ENCODE peak calls at places on chromosomes 2 and 18, in six cellular contexts. One of them, this sample, is unnamed.

GRCh38 chr18:70490008-70490933 is 201.4 kb downstream of the SOCS6 start:
- DNase-seq in HuH-7.5: no peak
- DNase-seq in Ammon's horn: peak
- DNase-seq in lung: no peak
- DNase-seq in CD4-positive, CD25-positive, alpha-beta regulatory T cell: peak
- DNase-seq in T-helper 1 cell: peak
- DNase-seq in this sample: no peak

GRCh38 chr2:36770542-36771287 is 74.2 kb downstream of the VIT start:
- DNase-seq in T-helper 1 cell: peak
- DNase-seq in HuH-7.5: peak
- DNase-seq in Ammon's horn: no peak
- DNase-seq in CD4-positive, CD25-positive, alpha-beta regulatory T cell: no peak
- DNase-seq in lung: no peak
- DNase-seq in this sample: peak

GRCh38 chr2:145555360-145555759 is 1035.4 kb upstream of the ZEB2 start:
- DNase-seq in lung: no peak
- DNase-seq in T-helper 1 cell: no peak
- DNase-seq in Ammon's horn: no peak
- DNase-seq in HuH-7.5: no peak
- DNase-seq in CD4-positive, CD25-positive, alpha-beta regulatory T cell: no peak
- DNase-seq in this sample: no peak

GRCh38 chr2:62578837-62579640 is 73.0 kb upstream of the TMEM17 start:
- DNase-seq in Ammon's horn: no peak
- DNase-seq in lung: no peak
- DNase-seq in HuH-7.5: peak
- DNase-seq in T-helper 1 cell: no peak
- DNase-seq in CD4-positive, CD25-positive, alpha-beta regulatory T cell: no peak
- DNase-seq in this sample: peak

GRCh38 chr2:170651603-170652002 is 63.5 kb upstream of the SP5 start:
- DNase-seq in T-helper 1 cell: peak
- DNase-seq in lung: no peak
- DNase-seq in HuH-7.5: no peak
- DNase-seq in Ammon's horn: no peak
- DNase-seq in CD4-positive, CD25-positive, alpha-beta regulatory T cell: peak
- DNase-seq in this sample: no peak

GRCh38 chr18:49617329-49617695 is 55.5 kb downstream of the LIPG start:
- DNase-seq in lung: no peak
- DNase-seq in CD4-positive, CD25-positive, alpha-beta regulatory T cell: no peak
- DNase-seq in T-helper 1 cell: no peak
- DNase-seq in Ammon's horn: no peak
- DNase-seq in HuH-7.5: no peak
- DNase-seq in this sample: no peak

GRCh38 chr2:170680172-170680913 is 34.8 kb upstream of the SP5 start:
- DNase-seq in HuH-7.5: no peak
- DNase-seq in CD4-positive, CD25-positive, alpha-beta regulatory T cell: no peak
- DNase-seq in Ammon's horn: no peak
- DNase-seq in T-helper 1 cell: no peak
- DNase-seq in lung: no peak
- DNase-seq in this sample: no peak

GRCh38 chr18:35582899-35583558 is 1.5 kb downstream of the GALNT1 start:
- DNase-seq in T-helper 1 cell: no peak
- DNase-seq in CD4-positive, CD25-positive, alpha-beta regulatory T cell: no peak
- DNase-seq in Ammon's horn: peak
- DNase-seq in lung: no peak
- DNase-seq in HuH-7.5: no peak
- DNase-seq in this sample: no peak